ENCODE peak calls at places on chromosome 20, in seven cellular contexts. G, B, J, U, E, P and I are unnamed samples.

GRCh38 chr20:13549451-13549850 is 89.3 kb downstream of the TASP1 start:
- DNase-seq in J (no peak), U (no peak), E (no peak), B (no peak), G (no peak), P (no peak), I (no peak)

GRCh38 chr20:62692176-62692575 is 16.5 kb upstream of the NTSR1 start:
- DNase-seq in B (no peak), E (no peak), P (no peak), G (no peak), J (no peak), U (no peak), I (no peak)

GRCh38 chr20:53774487-53775203 is 181.0 kb upstream of the ZNF217 start:
- DNase-seq in B (peak; percentile 67), G (peak; percentile 51), U (no peak), J (no peak), E (no peak), P (peak; percentile 92), I (no peak)

GRCh38 chr20:34299925-34300806 is 3.0 kb downstream of the AHCY start:
- DNase-seq in J (no peak), U (no peak), G (no peak), P (no peak), B (no peak), E (no peak), I (no peak)

GRCh38 chr20:63093966-63094766 is 87.4 kb upstream of the BHLHE23 start:
- DNase-seq in P (no peak), G (no peak), U (no peak), E (no peak), J (no peak), B (no peak), I (no peak)

GRCh38 chr20:43942661-43943285 is 28.1 kb downstream of the TOX2 start:
- DNase-seq in U (peak; percentile 62), G (no peak), P (peak; percentile 74), B (peak; percentile 64), E (no peak), J (peak; percentile 88), I (no peak)

GRCh38 chr20:8940311-8940710 is 128.6 kb upstream of the PLCB4 start:
- DNase-seq in G (no peak), P (no peak), U (no peak), E (no peak), B (peak; percentile 26), J (no peak), I (no peak)

GRCh38 chr20:45550765-45551164 is 3.6 kb upstream of the EPPIN start:
- DNase-seq in P (no peak), U (no peak), B (no peak), G (no peak), E (no peak), J (no peak), I (no peak)

GRCh38 chr20:5002077-5002413 is 735 bp upstream of the SLC23A2 start:
- DNase-seq in J (no peak), E (peak; percentile 11), G (peak; percentile 6), B (no peak), U (no peak), P (no peak), I (no peak)

GRCh38 chr20:11880694-11881093 is 37.0 kb upstream of the BTBD3 start:
- DNase-seq in U (no peak), E (no peak), B (no peak), G (no peak), J (no peak), P (no peak), I (no peak)

GRCh38 chr20:31430568-31431095 is 9.8 kb upstream of the DEFB123 start:
- DNase-seq in G (no peak), U (no peak), J (no peak), B (no peak), E (no peak), P (no peak), I (no peak)

GRCh38 chr20:34705383-34706021 is 1.4 kb downstream of the TP53INP2 start:
- DNase-seq in E (no peak), U (no peak), B (no peak), J (peak; percentile 19), G (peak; percentile 60), P (peak; percentile 80), I (no peak)

GRCh38 chr20:62886709-62887058 is 25.1 kb upstream of the TCFL5 start:
- DNase-seq in E (no peak), P (no peak), U (no peak), G (no peak), J (no peak), B (no peak), I (no peak)

GRCh38 chr20:24109537-24109936 is 121.0 kb upstream of the GGTLC1 start:
- DNase-seq in J (no peak), B (no peak), G (no peak), P (no peak), E (no peak), U (no peak), I (no peak)

GRCh38 chr20:31570021-31570463 is 35.0 kb upstream of the ID1 start:
- DNase-seq in J (no peak), B (no peak), P (no peak), G (no peak), E (no peak), U (no peak), I (no peak)

GRCh38 chr20:51529027-51529749 is 13.3 kb downstream of the NFATC2 start:
- DNase-seq in U (no peak), J (no peak), P (no peak), G (no peak), E (no peak), B (no peak), I (no peak)

GRCh38 chr20:46959081-46959692 is 64.5 kb downstream of the EYA2 start:
- DNase-seq in G (no peak), P (peak; percentile 75), E (no peak), J (no peak), B (peak; percentile 76), U (no peak), I (no peak)

GRCh38 chr20:57650756-57651483 is 30.7 kb upstream of the ZBP1 start:
- DNase-seq in U (no peak), P (no peak), J (no peak), B (no peak), E (no peak), G (peak; percentile 3), I (no peak)

GRCh38 chr20:3764659-3765058 is 2.9 kb downstream of the ADISSP start:
- DNase-seq in E (no peak), G (no peak), B (no peak), P (no peak), J (no peak), U (no peak), I (no peak)

GRCh38 chr20:56967916-56968315 is 298.5 kb downstream of the BMP7 start:
- DNase-seq in E (no peak), U (no peak), J (no peak), B (no peak), P (no peak), G (no peak), I (no peak)

GRCh38 chr20:58647814-58648501 is 3.1 kb upstream of the STX16 start:
- DNase-seq in B (peak; percentile 80), U (no peak), G (peak; percentile 4), E (no peak), J (no peak), P (no peak), I (no peak)

GRCh38 chr20:55649254-55649653 is 356.1 kb downstream of the CBLN4 start:
- DNase-seq in J (no peak), E (no peak), U (no peak), P (no peak), B (no peak), G (no peak), I (no peak)

GRCh38 chr20:50110141-50111047 is 2.6 kb downstream of the UBE2V1 start:
- DNase-seq in G (no peak), U (peak; percentile 44), P (no peak), E (peak; percentile 44), B (peak; percentile 35), J (peak; percentile 62), I (no peak)

GRCh38 chr20:1711826-1712601 is 54.4 kb upstream of the SIRPG start:
- DNase-seq in J (no peak), U (no peak), G (no peak), P (no peak), E (no peak), B (no peak), I (no peak)

GRCh38 chr20:57250607-57251343 is 15.7 kb downstream of the BMP7 start:
- DNase-seq in G (no peak), J (no peak), P (no peak), E (peak; percentile 40), B (no peak), U (no peak), I (no peak)

GRCh38 chr20:36644713-36645109 is 1.3 kb downstream of the SLA2 start:
- DNase-seq in J (no peak), B (no peak), E (no peak), P (no peak), G (no peak), U (no peak), I (no peak)

GRCh38 chr20:9130407-9130995 is 61.6 kb downstream of the PLCB4 start:
- DNase-seq in J (no peak), B (no peak), E (no peak), P (no peak), U (no peak), G (no peak), I (no peak)

GRCh38 chr20:63178889-63179751 is 36.8 kb downstream of the YTHDF1 start:
- DNase-seq in P (peak; percentile 58), J (peak; percentile 11), U (peak; percentile 95), G (peak; percentile 20), E (peak; percentile 75), B (no peak), I (no peak)

GRCh38 chr20:44467289-44467883 is 8.3 kb upstream of the TTPAL start:
- DNase-seq in B (peak; percentile 50), G (no peak), E (no peak), J (no peak), U (no peak), P (no peak), I (no peak)

GRCh38 chr20:31879143-31879987 is 8.9 kb downstream of the TTLL9 start:
- DNase-seq in B (peak; percentile 82), E (peak; percentile 90), J (no peak), U (peak; percentile 78), P (peak; percentile 99), G (peak; percentile 95), I (peak; percentile 79)

GRCh38 chr20:10381477-10381876 is 52.5 kb downstream of the MKKS start:
- DNase-seq in J (no peak), U (no peak), B (no peak), G (no peak), E (no peak), P (no peak), I (no peak)

GRCh38 chr20:3716195-3716834 is 3.9 kb upstream of the SIGLEC1 start:
- DNase-seq in E (peak; percentile 39), P (peak; percentile 59), U (no peak), J (peak; percentile 47), G (peak; percentile 46), B (no peak), I (peak; percentile 18)